ENCODE peak calls at places on chromosome 5, in eight cellular contexts. C, N, O, I, H, M, E and Y are unnamed samples.

GRCh38 chr5:59955241-59955640 is 61.7 kb upstream of the PDE4D start:
- DNase-seq in C (no peak), N (no peak), O (no peak), I (no peak), H (no peak), M (no peak), E (no peak), Y (no peak)

GRCh38 chr5:177390363-177391300 is 6.4 kb downstream of the SLC34A1 start:
- DNase-seq in C (peak; percentile 84), N (peak; percentile 84), O (peak; percentile 80), I (peak; percentile 84), H (peak; percentile 66), M (peak; percentile 71), E (peak; percentile 95), Y (no peak)

GRCh38 chr5:80302636-80303035 is 17.2 kb upstream of the SPZ1 start:
- DNase-seq in C (no peak), N (no peak), O (no peak), I (no peak), H (no peak), M (no peak), E (no peak), Y (no peak)

GRCh38 chr5:21680196-21680595 is 1172.9 kb downstream of the CDH12 start:
- DNase-seq in C (no peak), N (peak; percentile 92), O (no peak), I (no peak), H (peak; percentile 7), M (no peak), E (peak; percentile 96), Y (no peak)

GRCh38 chr5:175880213-175880612 is 8.8 kb downstream of the CPLX2 start:
- DNase-seq in C (no peak), N (no peak), O (no peak), I (no peak), H (no peak), M (no peak), E (no peak), Y (no peak)

GRCh38 chr5:132229236-132229635 is 1.6 kb upstream of the P4HA2 start:
- DNase-seq in C (no peak), N (no peak), O (no peak), I (no peak), H (no peak), M (no peak), E (no peak), Y (no peak)

GRCh38 chr5:41721521-41721920 is 148.7 kb downstream of the OXCT1 start:
- DNase-seq in C (no peak), N (no peak), O (no peak), I (no peak), H (no peak), M (no peak), E (no peak), Y (no peak)

GRCh38 chr5:84715686-84716085 is 331.0 kb upstream of the EDIL3 start:
- DNase-seq in C (no peak), N (no peak), O (no peak), I (no peak), H (no peak), M (no peak), E (peak; percentile 28), Y (no peak)

GRCh38 chr5:109691248-109691574 is 1.5 kb downstream of the MAN2A1 start:
- DNase-seq in C (no peak), N (no peak), O (peak; percentile 25), I (no peak), H (no peak), M (no peak), E (no peak), Y (no peak)

GRCh38 chr5:59661939-59662615 is 231.4 kb downstream of the PDE4D start:
- DNase-seq in C (no peak), N (peak; percentile 80), O (no peak), I (no peak), H (no peak), M (no peak), E (no peak), Y (no peak)

GRCh38 chr5:67361932-67362729 is 165.5 kb upstream of the CD180 start:
- DNase-seq in C (no peak), N (peak; percentile 60), O (no peak), I (no peak), H (no peak), M (no peak), E (no peak), Y (no peak)